ENCODE peak calls at places on chromosome 20, in six cellular contexts. I is GM13977; N is activated T-cell treated with anti-CD3 and anti-CD28 coated beads, Interleukin-2, amount 50 U/mL, for 72 hours; C is AG09309; V is activated CD4-positive, alpha-beta T cell treated with anti-CD3 and anti-CD28 coated beads for 24 hours; R is breast epithelium. M is an unnamed sample.

GRCh38 chr20:24818056-24818455 is 131.0 kb upstream of the CST7 start:
- DNase-seq in I (no peak), N (no peak), C (no peak), V (no peak), R (no peak), M (no peak)

GRCh38 chr20:53146201-53146891 is 174.2 kb downstream of the TSHZ2 start:
- DNase-seq in I (no peak), N (peak), C (no peak), V (peak), R (no peak), M (no peak)

GRCh38 chr20:7741866-7742265 is 198.4 kb downstream of the HAO1 start:
- DNase-seq in I (no peak), N (no peak), C (no peak), V (no peak), R (no peak), M (peak)

GRCh38 chr20:16260911-16261310 is 312.3 kb downstream of the KIF16B start:
- DNase-seq in I (no peak), N (no peak), C (peak), V (no peak), R (no peak), M (no peak)

GRCh38 chr20:25543068-25543467 is 42.3 kb downstream of the NINL start:
- DNase-seq in I (no peak), N (no peak), C (no peak), V (no peak), R (no peak), M (no peak)

GRCh38 chr20:64041040-64041780 is 5.2 kb downstream of the C20orf204 start:
- DNase-seq in I (no peak), N (no peak), C (no peak), V (no peak), R (no peak), M (no peak)

GRCh38 chr20:24289737-24290481 is 179.5 kb upstream of the SYNDIG1 start:
- DNase-seq in I (no peak), N (peak), C (no peak), V (no peak), R (no peak), M (no peak)

GRCh38 chr20:33211817-33212424 is 5.2 kb upstream of the BPIFA3 start:
- DNase-seq in I (peak), N (peak), C (no peak), V (peak), R (no peak), M (peak)

GRCh38 chr20:61176874-61177273 is 75.2 kb upstream of the CDH4 start:
- DNase-seq in I (no peak), N (no peak), C (no peak), V (no peak), R (no peak), M (no peak)

GRCh38 chr20:47785900-47786762 is 850 bp upstream of the SULF2 start:
- DNase-seq in I (peak), N (peak), C (peak), V (no peak), R (peak), M (peak)

GRCh38 chr20:35468671-35469334 is 13.4 kb downstream of the CEP250 start:
- DNase-seq in I (no peak), N (no peak), C (no peak), V (no peak), R (no peak), M (no peak)

GRCh38 chr20:62858059-62858458 is 3.6 kb downstream of the TCFL5 start:
- DNase-seq in I (no peak), N (no peak), C (no peak), V (no peak), R (no peak), M (peak)

GRCh38 chr20:11015440-11015839 is 341.6 kb upstream of the JAG1 start:
- DNase-seq in I (no peak), N (no peak), C (no peak), V (no peak), R (no peak), M (no peak)

GRCh38 chr20:7843613-7844012 is 96.6 kb downstream of the HAO1 start:
- DNase-seq in I (no peak), N (no peak), C (peak), V (no peak), R (no peak), M (no peak)

GRCh38 chr20:37907677-37908397 is 4.9 kb downstream of the VSTM2L start:
- DNase-seq in I (no peak), N (no peak), C (peak), V (no peak), R (no peak), M (peak)

GRCh38 chr20:4162766-4163165 is 147.4 kb upstream of the RNF24 start:
- DNase-seq in I (no peak), N (no peak), C (no peak), V (no peak), R (no peak), M (no peak)

GRCh38 chr20:51076841-51077543 is 54.1 kb upstream of the KCNG1 start:
- DNase-seq in I (no peak), N (no peak), C (no peak), V (no peak), R (no peak), M (no peak)

GRCh38 chr20:17803765-17804164 is 104.0 kb downstream of the BANF2 start:
- DNase-seq in I (no peak), N (no peak), C (no peak), V (no peak), R (no peak), M (no peak)

GRCh38 chr20:9035129-9035528 is 33.8 kb upstream of the PLCB4 start:
- DNase-seq in I (no peak), N (no peak), C (peak), V (no peak), R (no peak), M (no peak)

GRCh38 chr20:36322131-36322530 is 16.0 kb downstream of the DLGAP4 start:
- DNase-seq in I (no peak), N (no peak), C (no peak), V (no peak), R (no peak), M (no peak)

GRCh38 chr20:51807864-51808263 is 5.5 kb upstream of the SALL4 start:
- DNase-seq in I (no peak), N (no peak), C (no peak), V (no peak), R (no peak), M (no peak)

GRCh38 chr20:48831702-48832422 is 4.1 kb upstream of the PREX1 start:
- DNase-seq in I (no peak), N (no peak), C (no peak), V (no peak), R (no peak), M (peak)

GRCh38 chr20:64083380-64084208 is 604 bp downstream of the LKAAEAR1 start:
- DNase-seq in I (peak), N (peak), C (no peak), V (peak), R (peak), M (peak)

GRCh38 chr20:13468166-13468565 is 170.6 kb downstream of the TASP1 start:
- DNase-seq in I (no peak), N (no peak), C (no peak), V (no peak), R (no peak), M (no peak)

GRCh38 chr20:44959082-44959895 is 908 bp downstream of the TOMM34 start:
- DNase-seq in I (peak), N (peak), C (no peak), V (peak), R (no peak), M (peak)

GRCh38 chr20:24767623-24768100 is 181.4 kb upstream of the CST7 start:
- DNase-seq in I (no peak), N (no peak), C (no peak), V (no peak), R (no peak), M (no peak)

GRCh38 chr20:49267327-49267726 is 10.5 kb downstream of the ZNFX1 start:
- DNase-seq in I (no peak), N (no peak), C (no peak), V (no peak), R (no peak), M (no peak)

GRCh38 chr20:46333136-46333991 is 25.1 kb upstream of the CDH22 start:
- DNase-seq in I (no peak), N (no peak), C (no peak), V (no peak), R (peak), M (no peak)

GRCh38 chr20:16940701-16941100 is 192.5 kb downstream of the OTOR start:
- DNase-seq in I (no peak), N (no peak), C (no peak), V (no peak), R (no peak), M (no peak)

GRCh38 chr20:62651285-62652021 is 9.2 kb downstream of the SLCO4A1 start:
- DNase-seq in I (peak), N (peak), C (no peak), V (peak), R (peak), M (peak)

GRCh38 chr20:9912858-9913434 is 74.1 kb upstream of the PAK5 start:
- DNase-seq in I (peak), N (peak), C (peak), V (no peak), R (peak), M (peak)

GRCh38 chr20:19478320-19478719 is 265.9 kb downstream of the SLC24A3 start:
- DNase-seq in I (no peak), N (no peak), C (no peak), V (no peak), R (no peak), M (no peak)

GRCh38 chr20:9024996-9025395 is 43.9 kb upstream of the PLCB4 start:
- DNase-seq in I (no peak), N (no peak), C (no peak), V (no peak), R (no peak), M (no peak)

GRCh38 chr20:45919951-45920794 is 8.2 kb upstream of the PLTP start:
- DNase-seq in I (no peak), N (no peak), C (no peak), V (no peak), R (no peak), M (no peak)

GRCh38 chr20:48275325-48275724 is 490.0 kb upstream of the SULF2 start:
- DNase-seq in I (no peak), N (no peak), C (no peak), V (no peak), R (no peak), M (no peak)

GRCh38 chr20:57953638-57954037 is 243.8 kb upstream of the PMEPA1 start:
- DNase-seq in I (no peak), N (no peak), C (no peak), V (no peak), R (no peak), M (no peak)

GRCh38 chr20:48823960-48824497 is 3.8 kb downstream of the PREX1 start:
- DNase-seq in I (peak), N (peak), C (peak), V (peak), R (no peak), M (peak)